ENCODE peak calls at places on chromosomes 2 and 18, in ten cellular contexts. One of them, this sample, is unnamed.

GRCh38 chr2:174593574-174594203 is 3.9 kb downstream of the WIPF1 start:
- DNase-seq in cardiac fibroblast: peak
- DNase-seq in body of pancreas: peak
- DNase-seq in GM06990: peak
- DNase-seq in left ventricle myocardium inferior: no peak
- DNase-seq in PC-9: no peak
- DNase-seq in fibroblast of the aortic adventitia: peak
- DNase-seq in astrocyte of the spinal cord: peak
- DNase-seq in AG10803: peak
- DNase-seq in mammary epithelial cell: peak
- DNase-seq in this sample: peak

GRCh38 chr2:238107525-238108422 is 7.6 kb downstream of the ESPNL start:
- DNase-seq in cardiac fibroblast: no peak
- DNase-seq in body of pancreas: no peak
- DNase-seq in GM06990: peak
- DNase-seq in left ventricle myocardium inferior: no peak
- DNase-seq in PC-9: no peak
- DNase-seq in fibroblast of the aortic adventitia: no peak
- DNase-seq in astrocyte of the spinal cord: no peak
- DNase-seq in AG10803: no peak
- DNase-seq in mammary epithelial cell: no peak
- DNase-seq in this sample: no peak

GRCh38 chr18:48184118-48184517 is 225.1 kb downstream of the ZBTB7C start:
- DNase-seq in cardiac fibroblast: peak
- DNase-seq in body of pancreas: no peak
- DNase-seq in GM06990: no peak
- DNase-seq in left ventricle myocardium inferior: no peak
- DNase-seq in PC-9: no peak
- DNase-seq in fibroblast of the aortic adventitia: peak
- DNase-seq in astrocyte of the spinal cord: no peak
- DNase-seq in AG10803: no peak
- DNase-seq in mammary epithelial cell: no peak
- DNase-seq in this sample: no peak

GRCh38 chr2:31134450-31134849 is 3.8 kb downstream of the GALNT14 start:
- DNase-seq in cardiac fibroblast: no peak
- DNase-seq in body of pancreas: no peak
- DNase-seq in GM06990: no peak
- DNase-seq in left ventricle myocardium inferior: no peak
- DNase-seq in PC-9: no peak
- DNase-seq in fibroblast of the aortic adventitia: no peak
- DNase-seq in astrocyte of the spinal cord: no peak
- DNase-seq in AG10803: no peak
- DNase-seq in mammary epithelial cell: no peak
- DNase-seq in this sample: no peak

GRCh38 chr2:106104332-106105062 is 89.6 kb downstream of the UXS1 start:
- DNase-seq in cardiac fibroblast: peak
- DNase-seq in body of pancreas: peak
- DNase-seq in GM06990: no peak
- DNase-seq in left ventricle myocardium inferior: no peak
- DNase-seq in PC-9: no peak
- DNase-seq in fibroblast of the aortic adventitia: peak
- DNase-seq in astrocyte of the spinal cord: peak
- DNase-seq in AG10803: peak
- DNase-seq in mammary epithelial cell: peak
- DNase-seq in this sample: peak

GRCh38 chr2:191625016-191625415 is 52.9 kb upstream of the NABP1 start:
- DNase-seq in cardiac fibroblast: peak
- DNase-seq in body of pancreas: peak
- DNase-seq in GM06990: peak
- DNase-seq in left ventricle myocardium inferior: no peak
- DNase-seq in PC-9: peak
- DNase-seq in fibroblast of the aortic adventitia: no peak
- DNase-seq in astrocyte of the spinal cord: peak
- DNase-seq in AG10803: peak
- DNase-seq in mammary epithelial cell: no peak
- DNase-seq in this sample: peak

GRCh38 chr2:153497938-153498629 is 19.5 kb upstream of the RPRM start:
- DNase-seq in cardiac fibroblast: no peak
- DNase-seq in body of pancreas: peak
- DNase-seq in GM06990: no peak
- DNase-seq in left ventricle myocardium inferior: no peak
- DNase-seq in PC-9: no peak
- DNase-seq in fibroblast of the aortic adventitia: no peak
- DNase-seq in astrocyte of the spinal cord: no peak
- DNase-seq in AG10803: no peak
- DNase-seq in mammary epithelial cell: no peak
- DNase-seq in this sample: no peak

GRCh38 chr18:63017977-63018376 is 301.6 kb downstream of the BCL2 start:
- DNase-seq in cardiac fibroblast: no peak
- DNase-seq in body of pancreas: no peak
- DNase-seq in GM06990: no peak
- DNase-seq in left ventricle myocardium inferior: no peak
- DNase-seq in PC-9: no peak
- DNase-seq in fibroblast of the aortic adventitia: no peak
- DNase-seq in astrocyte of the spinal cord: no peak
- DNase-seq in AG10803: no peak
- DNase-seq in mammary epithelial cell: no peak
- DNase-seq in this sample: no peak

GRCh38 chr2:45199973-45200372 is 190.7 kb upstream of the SIX2 start:
- DNase-seq in cardiac fibroblast: peak
- DNase-seq in body of pancreas: no peak
- DNase-seq in GM06990: no peak
- DNase-seq in left ventricle myocardium inferior: no peak
- DNase-seq in PC-9: no peak
- DNase-seq in fibroblast of the aortic adventitia: peak
- DNase-seq in astrocyte of the spinal cord: no peak
- DNase-seq in AG10803: peak
- DNase-seq in mammary epithelial cell: no peak
- DNase-seq in this sample: no peak

GRCh38 chr2:216670266-216671080 is 24.9 kb downstream of the IGFBP5 start:
- DNase-seq in cardiac fibroblast: no peak
- DNase-seq in body of pancreas: no peak
- DNase-seq in GM06990: no peak
- DNase-seq in left ventricle myocardium inferior: no peak
- DNase-seq in PC-9: no peak
- DNase-seq in fibroblast of the aortic adventitia: no peak
- DNase-seq in astrocyte of the spinal cord: no peak
- DNase-seq in AG10803: no peak
- DNase-seq in mammary epithelial cell: no peak
- DNase-seq in this sample: no peak

GRCh38 chr18:61637319-61637718 is 255.5 kb downstream of the RNF152 start:
- DNase-seq in cardiac fibroblast: no peak
- DNase-seq in body of pancreas: peak
- DNase-seq in GM06990: no peak
- DNase-seq in left ventricle myocardium inferior: no peak
- DNase-seq in PC-9: no peak
- DNase-seq in fibroblast of the aortic adventitia: no peak
- DNase-seq in astrocyte of the spinal cord: no peak
- DNase-seq in AG10803: no peak
- DNase-seq in mammary epithelial cell: no peak
- DNase-seq in this sample: no peak

GRCh38 chr2:25697559-25698341 is 24.4 kb upstream of the DTNB start:
- DNase-seq in cardiac fibroblast: no peak
- DNase-seq in body of pancreas: no peak
- DNase-seq in GM06990: no peak
- DNase-seq in left ventricle myocardium inferior: no peak
- DNase-seq in PC-9: no peak
- DNase-seq in fibroblast of the aortic adventitia: no peak
- DNase-seq in astrocyte of the spinal cord: peak
- DNase-seq in AG10803: no peak
- DNase-seq in mammary epithelial cell: no peak
- DNase-seq in this sample: no peak
- H3K4me3 ChIP-seq in cardiac fibroblast: no peak
- H3K4me3 ChIP-seq in body of pancreas: no peak
- H3K4me3 ChIP-seq in GM06990: no peak
- H3K4me3 ChIP-seq in left ventricle myocardium inferior: no peak
- H3K4me3 ChIP-seq in PC-9: no peak
- H3K4me3 ChIP-seq in fibroblast of the aortic adventitia: no peak
- H3K4me3 ChIP-seq in astrocyte of the spinal cord: no peak
- H3K4me3 ChIP-seq in AG10803: no peak
- H3K4me3 ChIP-seq in mammary epithelial cell: no peak
- H3K4me3 ChIP-seq in this sample: no peak

DNA sequence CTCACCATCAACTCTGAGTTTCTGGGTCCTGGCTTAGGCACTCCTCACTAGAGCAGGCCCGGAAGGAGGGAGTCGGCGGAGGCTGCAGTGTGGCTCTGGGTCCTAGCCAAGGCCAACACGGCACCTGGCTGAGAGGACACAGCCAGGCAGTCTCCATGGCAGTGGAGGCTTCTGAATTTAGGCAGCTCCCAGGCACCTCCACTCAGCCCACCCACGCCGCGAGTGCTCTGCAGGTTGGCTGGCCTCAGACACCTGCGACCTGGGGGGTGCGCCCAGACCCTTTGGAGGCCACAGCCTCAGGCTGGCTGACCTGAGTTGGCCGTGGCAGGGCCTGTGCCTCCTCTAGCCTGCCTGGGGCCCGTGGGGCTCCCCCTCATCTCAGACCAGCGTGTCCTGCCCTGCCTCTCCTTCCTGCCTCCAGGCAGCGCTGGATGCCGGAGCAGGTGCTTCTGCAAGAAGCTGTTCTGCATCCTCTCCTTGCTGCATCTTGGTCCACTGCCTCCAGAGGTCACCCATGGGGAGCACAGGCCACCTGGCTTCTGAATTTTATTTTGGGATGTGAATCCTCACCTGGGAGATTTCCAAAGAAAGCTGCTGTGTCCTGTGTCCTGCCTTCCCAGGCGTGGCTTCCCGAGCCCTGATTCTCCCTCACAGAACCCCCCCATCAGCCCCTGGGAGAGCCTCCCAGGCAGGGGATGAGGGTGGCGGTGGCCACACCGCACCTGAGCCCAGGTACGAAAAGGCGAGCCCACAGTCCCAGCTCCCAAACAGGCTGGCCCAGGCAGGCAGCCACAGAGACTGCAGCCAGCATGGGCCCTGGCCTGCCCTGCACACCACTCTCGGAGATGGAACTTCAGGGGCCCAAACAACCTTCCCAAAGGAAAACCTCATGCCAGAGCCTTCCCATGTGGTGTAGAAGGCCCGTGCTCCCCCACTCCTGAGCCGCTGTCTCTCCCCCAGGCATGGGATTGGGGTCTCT is 23.4 kb downstream of the AQP12A start:
- DNase-seq in cardiac fibroblast: no peak
- DNase-seq in body of pancreas: peak
- DNase-seq in GM06990: no peak
- DNase-seq in left ventricle myocardium inferior: no peak
- DNase-seq in PC-9: no peak
- DNase-seq in fibroblast of the aortic adventitia: no peak
- DNase-seq in astrocyte of the spinal cord: no peak
- DNase-seq in AG10803: no peak
- DNase-seq in mammary epithelial cell: no peak
- DNase-seq in this sample: no peak
- TF ChIP-seq CTCF in cardiac fibroblast: no peak
- TF ChIP-seq CTCF in body of pancreas: no peak
- TF ChIP-seq CTCF in GM06990: no peak
- TF ChIP-seq CTCF in left ventricle myocardium inferior: no peak
- TF ChIP-seq CTCF in PC-9: no peak
- TF ChIP-seq CTCF in fibroblast of the aortic adventitia: no peak
- TF ChIP-seq CTCF in astrocyte of the spinal cord: no peak
- TF ChIP-seq CTCF in AG10803: no peak
- TF ChIP-seq CTCF in mammary epithelial cell: no peak
- TF ChIP-seq CTCF in this sample: no peak

GRCh38 chr2:60450488-60450887 is 103.0 kb downstream of the BCL11A start:
- DNase-seq in cardiac fibroblast: no peak
- DNase-seq in body of pancreas: no peak
- DNase-seq in GM06990: no peak
- DNase-seq in left ventricle myocardium inferior: no peak
- DNase-seq in PC-9: no peak
- DNase-seq in fibroblast of the aortic adventitia: no peak
- DNase-seq in astrocyte of the spinal cord: no peak
- DNase-seq in AG10803: no peak
- DNase-seq in mammary epithelial cell: no peak
- DNase-seq in this sample: no peak

GRCh38 chr2:60453896-60454295 is 99.6 kb downstream of the BCL11A start:
- DNase-seq in cardiac fibroblast: no peak
- DNase-seq in body of pancreas: no peak
- DNase-seq in GM06990: no peak
- DNase-seq in left ventricle myocardium inferior: no peak
- DNase-seq in PC-9: no peak
- DNase-seq in fibroblast of the aortic adventitia: no peak
- DNase-seq in astrocyte of the spinal cord: no peak
- DNase-seq in AG10803: no peak
- DNase-seq in mammary epithelial cell: no peak
- DNase-seq in this sample: peak

GRCh38 chr2:60447943-60448342 is 105.5 kb downstream of the BCL11A start:
- DNase-seq in cardiac fibroblast: no peak
- DNase-seq in body of pancreas: no peak
- DNase-seq in GM06990: no peak
- DNase-seq in left ventricle myocardium inferior: no peak
- DNase-seq in PC-9: no peak
- DNase-seq in fibroblast of the aortic adventitia: no peak
- DNase-seq in astrocyte of the spinal cord: no peak
- DNase-seq in AG10803: no peak
- DNase-seq in mammary epithelial cell: no peak
- DNase-seq in this sample: no peak

GRCh38 chr2:60456115-60456770 is 97.2 kb downstream of the BCL11A start:
- DNase-seq in cardiac fibroblast: no peak
- DNase-seq in body of pancreas: no peak
- DNase-seq in GM06990: no peak
- DNase-seq in left ventricle myocardium inferior: no peak
- DNase-seq in PC-9: no peak
- DNase-seq in fibroblast of the aortic adventitia: no peak
- DNase-seq in astrocyte of the spinal cord: no peak
- DNase-seq in AG10803: no peak
- DNase-seq in mammary epithelial cell: no peak
- DNase-seq in this sample: no peak

DNA sequence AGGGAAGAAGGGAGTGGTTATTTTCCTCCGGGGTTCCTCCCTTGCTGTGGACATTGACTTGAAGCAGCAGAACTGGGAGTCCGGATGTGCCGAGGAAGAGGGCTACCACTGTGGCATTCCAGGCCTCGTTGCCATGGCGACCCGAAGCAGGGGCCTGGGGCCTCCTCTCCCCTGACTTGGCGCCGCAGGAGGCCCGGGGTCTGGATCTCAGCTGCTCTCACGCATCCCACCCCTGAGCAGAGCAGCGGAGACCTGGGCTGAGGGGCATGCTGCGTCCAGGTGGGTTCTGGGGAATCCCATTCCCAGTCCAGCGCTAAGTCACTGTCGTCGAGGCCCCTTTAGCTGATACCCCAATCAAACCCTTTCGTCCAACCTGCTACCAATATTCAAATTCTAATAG is 100.2 kb downstream of the BCL11A start:
- DNase-seq in cardiac fibroblast: no peak
- DNase-seq in body of pancreas: no peak
- DNase-seq in GM06990: no peak
- DNase-seq in left ventricle myocardium inferior: no peak
- DNase-seq in PC-9: no peak
- DNase-seq in fibroblast of the aortic adventitia: no peak
- DNase-seq in astrocyte of the spinal cord: no peak
- DNase-seq in AG10803: no peak
- DNase-seq in mammary epithelial cell: no peak
- DNase-seq in this sample: no peak
- H3K4me3 ChIP-seq in cardiac fibroblast: no peak
- H3K4me3 ChIP-seq in body of pancreas: no peak
- H3K4me3 ChIP-seq in GM06990: no peak
- H3K4me3 ChIP-seq in left ventricle myocardium inferior: no peak
- H3K4me3 ChIP-seq in PC-9: no peak
- H3K4me3 ChIP-seq in fibroblast of the aortic adventitia: no peak
- H3K4me3 ChIP-seq in astrocyte of the spinal cord: no peak
- H3K4me3 ChIP-seq in AG10803: no peak
- H3K4me3 ChIP-seq in mammary epithelial cell: no peak
- H3K4me3 ChIP-seq in this sample: no peak

GRCh38 chr18:9103488-9103887 is 989 bp downstream of the NDUFV2 start:
- DNase-seq in cardiac fibroblast: peak
- DNase-seq in body of pancreas: no peak
- DNase-seq in GM06990: no peak
- DNase-seq in left ventricle myocardium inferior: no peak
- DNase-seq in PC-9: peak
- DNase-seq in fibroblast of the aortic adventitia: peak
- DNase-seq in astrocyte of the spinal cord: peak
- DNase-seq in AG10803: peak
- DNase-seq in mammary epithelial cell: peak
- DNase-seq in this sample: peak
- TF ChIP-seq CTCF in cardiac fibroblast: no peak
- TF ChIP-seq CTCF in body of pancreas: no peak
- TF ChIP-seq CTCF in GM06990: no peak
- TF ChIP-seq CTCF in left ventricle myocardium inferior: peak
- TF ChIP-seq CTCF in PC-9: no peak
- TF ChIP-seq CTCF in fibroblast of the aortic adventitia: peak
- TF ChIP-seq CTCF in astrocyte of the spinal cord: peak
- TF ChIP-seq CTCF in AG10803: peak
- TF ChIP-seq CTCF in mammary epithelial cell: peak
- TF ChIP-seq CTCF in this sample: no peak

This sample was measured in fibroblast of villous mesenchyme.